ENCODE peak calls at places on chromosomes 3 and 15, in nine cellular contexts. I is NCI-H1417 treated with DMSO at 0.1 percent for 48 hours; Q is iPS-NIHi11; J is effector CD4-positive, alpha-beta T cell; V is B cell; D is kidney epithelial cell; T is midbrain; W is ELR; C is EL. B is an unnamed sample.

GRCh38 chr3:106428565-106428994 is 559.8 kb upstream of the CBLB start:
- DNase-seq in V (no peak), J (no peak), Q (peak), I (no peak), C (peak), D (peak), T (no peak), W (peak), B (peak)

GRCh38 chr15:74422723-74423442 is 10.9 kb downstream of the SEMA7A start:
- DNase-seq in D (no peak), V (no peak), J (no peak), I (no peak), T (peak), C (peak), W (peak), Q (peak), B (peak)

GRCh38 chr3:184773341-184774186 is 38.4 kb upstream of the VPS8 start:
- DNase-seq in V (no peak), C (no peak), J (no peak), Q (no peak), D (no peak), I (no peak), W (no peak), T (no peak), B (no peak)

GRCh38 chr15:35674873-35675781 is 129.2 kb upstream of the DPH6 start:
- DNase-seq in Q (no peak), T (no peak), V (no peak), D (no peak), W (no peak), J (no peak), C (peak), I (no peak), B (peak)

GRCh38 chr3:95609411-95609810 is 1205.0 kb upstream of the EPHA6 start:
- DNase-seq in J (no peak), I (no peak), T (no peak), Q (no peak), D (no peak), V (no peak), W (no peak), C (no peak), B (no peak)

GRCh38 chr3:132394334-132394733 is 23.0 kb upstream of the DNAJC13 start:
- DNase-seq in I (no peak), Q (no peak), C (no peak), V (no peak), D (no peak), J (no peak), W (no peak), T (no peak), B (no peak)

GRCh38 chr15:83747050-83747717 is 93.3 kb downstream of the ADAMTSL3 start:
- DNase-seq in J (no peak), T (peak), D (peak), Q (peak), I (no peak), W (peak), C (no peak), V (no peak), B (peak)

GRCh38 chr3:53518495-53518981 is 24.1 kb downstream of the CACNA1D start:
- DNase-seq in I (no peak), D (no peak), T (no peak), W (peak), J (no peak), Q (no peak), V (no peak), C (no peak), B (peak)

GRCh38 chr3:151644005-151644685 is 89.6 kb upstream of the AADACL2 start:
- DNase-seq in D (no peak), W (no peak), Q (no peak), T (no peak), J (no peak), C (no peak), V (no peak), I (no peak), B (no peak)

GRCh38 chr15:97989330-97989729 is 28.8 kb downstream of the ARRDC4 start:
- DNase-seq in J (no peak), V (no peak), C (no peak), Q (no peak), I (no peak), D (no peak), W (no peak), T (no peak), B (no peak)

GRCh38 chr3:14319654-14320182 is 82.7 kb upstream of the SLC6A6 start:
- DNase-seq in W (peak), D (peak), J (no peak), I (no peak), Q (peak), V (no peak), T (peak), C (peak), B (peak)

GRCh38 chr15:100348578-100348977 is 6.8 kb upstream of the ADAMTS17 start:
- DNase-seq in I (no peak), T (no peak), V (no peak), D (no peak), Q (no peak), W (no peak), C (no peak), J (no peak), B (no peak)

GRCh38 chr3:103803787-103804186 is 1369.0 kb downstream of the ZPLD1 start:
- DNase-seq in D (no peak), V (no peak), W (peak), I (no peak), C (no peak), T (no peak), J (no peak), Q (no peak), B (no peak)

GRCh38 chr3:64111872-64112271 is 88.6 kb upstream of the PSMD6 start:
- DNase-seq in D (no peak), I (no peak), Q (no peak), C (no peak), T (no peak), W (peak), V (no peak), J (no peak), B (no peak)

GRCh38 chr3:45940004-45940780 is 3.1 kb upstream of the CXCR6 start:
- DNase-seq in V (no peak), C (no peak), T (no peak), I (no peak), Q (no peak), J (no peak), W (no peak), D (no peak), B (no peak)

GRCh38 chr15:55714064-55714463 is 28.9 kb downstream of the PRTG start:
- DNase-seq in Q (no peak), J (no peak), T (no peak), W (no peak), C (no peak), V (no peak), I (no peak), D (no peak), B (no peak)

GRCh38 chr3:129664040-129664646 is 57.7 kb upstream of the PLXND1 start:
- DNase-seq in I (no peak), D (no peak), T (no peak), C (no peak), J (no peak), W (peak), Q (no peak), V (no peak), B (peak)

GRCh38 chr3:185781759-185782158 is 43.1 kb downstream of the IGF2BP2 start:
- DNase-seq in D (peak), V (no peak), Q (no peak), W (peak), J (no peak), I (no peak), C (peak), T (no peak), B (peak)

GRCh38 chr3:39727415-39727814 is 82.0 kb upstream of the MYRIP start:
- DNase-seq in J (no peak), W (peak), C (no peak), I (no peak), T (no peak), D (no peak), V (no peak), Q (no peak), B (no peak)

GRCh38 chr3:42051384-42052131 is 39.6 kb upstream of the TRAK1 start:
- DNase-seq in J (no peak), C (no peak), T (no peak), D (no peak), I (no peak), W (no peak), V (no peak), Q (no peak), B (no peak)

GRCh38 chr3:51798561-51798960 is 19.5 kb upstream of the IQCF6 start:
- DNase-seq in C (no peak), I (no peak), D (no peak), V (no peak), W (no peak), J (no peak), T (peak), Q (peak), B (peak)

GRCh38 chr3:114450008-114450596 is 156.3 kb downstream of the TIGIT start:
- DNase-seq in I (no peak), W (no peak), C (no peak), V (no peak), T (no peak), D (no peak), J (no peak), Q (no peak), B (no peak)

GRCh38 chr3:62611541-62612240 is 238.3 kb upstream of the FEZF2 start:
- DNase-seq in Q (no peak), C (peak), V (no peak), I (no peak), T (no peak), J (no peak), D (no peak), W (peak), B (peak)

GRCh38 chr15:59570364-59570763 is 41.2 kb upstream of the GCNT3 start:
- DNase-seq in J (no peak), D (no peak), Q (no peak), I (no peak), C (peak), W (peak), T (no peak), V (no peak), B (peak)

GRCh38 chr3:160968731-160969130 is 136.4 kb downstream of the B3GALNT1 start:
- DNase-seq in J (no peak), W (no peak), T (no peak), V (no peak), Q (no peak), C (peak), I (no peak), D (no peak), B (no peak)

GRCh38 chr3:175338775-175339535 is 479.8 kb downstream of the NAALADL2 start:
- DNase-seq in I (no peak), D (no peak), T (no peak), V (no peak), W (peak), J (no peak), Q (no peak), C (peak), B (peak)

GRCh38 chr3:32901005-32901932 is 50.2 kb upstream of the CCR4 start:
- DNase-seq in W (no peak), T (no peak), Q (no peak), I (no peak), C (no peak), V (no peak), J (no peak), D (no peak), B (no peak)

GRCh38 chr3:33075996-33076395 is 20.9 kb downstream of the GLB1 start:
- DNase-seq in Q (peak), V (no peak), T (no peak), W (no peak), I (no peak), J (no peak), C (peak), D (peak), B (peak)

GRCh38 chr15:28133281-28133680 is 34.2 kb upstream of the OCA2 start:
- DNase-seq in V (no peak), C (peak), W (peak), I (no peak), J (no peak), Q (no peak), T (no peak), D (no peak), B (no peak)